ENCODE peak calls at places on chromosome 16, in seven cellular contexts. O is SK-N-SH, K is GM12878, J is HCT116, Q is K562, T is H1, L is HepG2. C is an unnamed sample.

GRCh38 chr16:86578499-86579267 is at the start of gene FOXL1:
- DNase-seq in O (no peak), K (no peak), T (peak), L (no peak), Q (no peak), J (no peak), C (no peak)

GRCh38 chr16:84677849-84678248 is 22.0 kb upstream of the USP10 start:
- DNase-seq in L (no peak), O (no peak), Q (no peak), K (no peak), T (no peak), J (no peak), C (no peak)

GRCh38 chr16:67857547-67858233 is 10.2 kb upstream of the CENPT start:
- DNase-seq in O (no peak), L (peak), Q (peak), T (no peak), K (no peak), J (no peak), C (peak)

GRCh38 chr16:72128701-72129100 is 35.1 kb downstream of the DHX38 start:
- DNase-seq in K (no peak), Q (no peak), L (no peak), O (no peak), T (no peak), J (no peak), C (no peak)

GRCh38 chr16:81714593-81714992 is 64.5 kb upstream of the PLCG2 start:
- DNase-seq in T (no peak), O (no peak), L (no peak), Q (no peak), K (no peak), J (no peak), C (no peak)

GRCh38 chr16:15932939-15933338 is 16.5 kb upstream of the ABCC1 start:
- DNase-seq in O (no peak), Q (no peak), T (no peak), L (no peak), K (no peak), J (no peak), C (no peak)

GRCh38 chr16:65195998-65196397 is 74.1 kb upstream of the CDH11 start:
- DNase-seq in L (no peak), Q (no peak), T (no peak), K (no peak), O (peak), J (no peak), C (no peak)

GRCh38 chr16:228151-228855 is 946 bp downstream of the LUC7L start:
- DNase-seq in Q (no peak), O (no peak), T (no peak), J (no peak), K (no peak), L (peak), C (no peak)

GRCh38 chr16:15457390-15457789 is 23.0 kb downstream of the BMERB1 start:
- DNase-seq in K (no peak), L (no peak), T (no peak), J (no peak), O (no peak), Q (no peak), C (no peak)

GRCh38 chr16:21989141-21989540 is 11.8 kb downstream of the PDZD9 start:
- DNase-seq in Q (no peak), T (no peak), J (no peak), O (no peak), L (no peak), K (no peak), C (no peak)
- TF ChIP-seq JUND in Q (no peak), T (no peak), J (no peak), O (no peak), L (no peak), K (no peak), C (no peak)

GRCh38 chr16:2205967-2206313 is 686 bp downstream of the MLST8 start:
- DNase-seq in L (no peak), J (no peak), Q (no peak), K (no peak), T (no peak), O (peak), C (no peak)

GRCh38 chr16:2206780-2207433 is 1.7 kb downstream of the MLST8 start:
- DNase-seq in K (no peak), L (no peak), J (no peak), Q (no peak), T (no peak), O (no peak), C (no peak)

GRCh38 chr16:2207872-2208271 is 2.6 kb downstream of the MLST8 start:
- DNase-seq in L (no peak), K (no peak), T (no peak), Q (no peak), O (no peak), J (no peak), C (no peak)

GRCh38 chr16:2205104-2205966 is at the start of gene MLST8:
- DNase-seq in T (peak), K (peak), Q (peak), O (peak), L (peak), J (peak), C (peak)

DNA sequence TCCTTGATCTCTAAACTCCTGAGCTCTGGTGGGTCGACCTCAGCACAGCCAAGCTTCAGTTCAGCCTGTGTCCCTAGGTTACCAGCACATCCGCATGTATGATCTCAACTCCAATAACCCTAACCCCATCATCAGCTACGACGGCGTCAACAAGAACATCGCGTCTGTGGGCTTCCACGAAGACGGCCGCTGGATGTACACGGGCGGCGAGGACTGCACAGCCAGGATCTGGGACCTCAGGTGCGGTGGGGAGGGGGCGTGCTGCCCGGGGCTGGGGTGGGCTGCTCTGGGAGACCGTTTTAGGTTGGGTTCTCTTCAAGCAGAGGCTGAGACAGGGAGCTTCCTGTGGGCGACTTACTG is 1.1 kb downstream of the MLST8 start:
- DNase-seq in J (no peak), T (no peak), Q (no peak), K (no peak), O (no peak), L (no peak), C (no peak)
- TF ChIP-seq JUND in J (no peak), T (no peak), Q (no peak), K (no peak), O (no peak), L (no peak), C (no peak)

GRCh38 chr16:80231118-80231515 is 309.7 kb upstream of the DYNLRB2 start:
- DNase-seq in L (no peak), T (no peak), Q (no peak), K (no peak), O (no peak), J (no peak), C (no peak)
- TF ChIP-seq JUND in L (no peak), T (no peak), Q (no peak), K (no peak), O (no peak), J (no peak), C (no peak)

GRCh38 chr16:79409970-79410369 is 190.6 kb downstream of the MAF start:
- DNase-seq in O (no peak), K (no peak), T (no peak), Q (no peak), L (no peak), J (no peak), C (no peak)
- TF ChIP-seq JUND in O (no peak), K (no peak), T (no peak), Q (no peak), L (no peak), J (no peak), C (no peak)

C was measured in T47D.